ENCODE peak calls at places on chromosomes 11 and 22, in ten cellular contexts. P is ELF-1, Y is mesendoderm, V is AG08396, K is transverse colon, H is GM13977, L is iPS DF 6.9, S is neural crest cell, U is C1 segment of cervical spinal cord, F is thoracic aorta. Q is an unnamed sample.

GRCh38 chr11:62805991-62806441 is 776 bp upstream of the NXF1 start:
- DNase-seq in V (no peak), U (no peak), L (no peak), Y (peak; percentile 57), H (peak; percentile 55), K (peak; percentile 16), F (no peak), P (peak; percentile 22), S (no peak), Q (no peak)

GRCh38 chr11:19832166-19832750 is 119.6 kb downstream of the NAV2 start:
- DNase-seq in K (no peak), U (no peak), S (peak; percentile 8), L (no peak), H (no peak), V (no peak), Y (no peak), P (no peak), F (no peak), Q (peak; percentile 85)

GRCh38 chr11:35553831-35554230 is 28.4 kb upstream of the PAMR1 start:
- DNase-seq in Y (peak; percentile 21), V (peak; percentile 50), F (no peak), H (no peak), S (no peak), P (peak; percentile 35), K (no peak), L (no peak), U (no peak), Q (no peak)

GRCh38 chr22:41501209-41501608 is 32.3 kb downstream of the ACO2 start:
- DNase-seq in Y (peak; percentile 37), P (no peak), F (no peak), V (no peak), H (peak; percentile 58), L (no peak), K (no peak), U (no peak), S (no peak), Q (no peak)

GRCh38 chr22:17106785-17107546 is 14.2 kb downstream of the TMEM121B start:
- DNase-seq in K (no peak), V (no peak), H (no peak), L (no peak), U (peak; percentile 15), Y (no peak), S (no peak), P (no peak), F (no peak), Q (no peak)

GRCh38 chr11:12272821-12273617 is 104.4 kb upstream of the PARVA start:
- DNase-seq in U (no peak), Y (no peak), K (no peak), H (no peak), S (no peak), V (no peak), L (no peak), F (no peak), P (no peak), Q (no peak)

GRCh38 chr11:104891135-104891534 is 7.1 kb downstream of the CASP12 start:
- DNase-seq in H (no peak), L (no peak), K (no peak), F (no peak), Y (no peak), V (peak; percentile 16), S (no peak), U (no peak), P (no peak), Q (no peak)

GRCh38 chr11:61785837-61786402 is 6.5 kb downstream of the TMEM258 start:
- DNase-seq in L (no peak), F (no peak), H (peak; percentile 34), K (no peak), P (no peak), S (no peak), V (no peak), U (no peak), Y (no peak), Q (no peak)

GRCh38 chr11:108403072-108403471 is 64.3 kb downstream of the C11orf65 start:
- DNase-seq in S (no peak), P (no peak), F (no peak), V (no peak), K (no peak), U (no peak), L (no peak), Y (no peak), H (no peak), Q (no peak)

GRCh38 chr22:27795053-27795452 is 6.5 kb downstream of the MN1 start:
- DNase-seq in Y (no peak), S (peak; percentile 42), L (no peak), U (no peak), F (no peak), K (no peak), P (peak; percentile 71), V (no peak), H (no peak), Q (no peak)

Q was measured in cerebellar nuclear complex.